ENCODE peak calls at places on chromosomes 4 and X, in nine cellular contexts. X is effector memory CD4-positive, alpha-beta T cell; B is aorta; D is heart right ventricle; J is heart left ventricle; I is lower lobe of right lung; T is ovary; Q is cardiac muscle cell; W is tibial artery. Y is an unnamed sample.

GRCh38 chrX:136725446-136726104 is 55.2 kb downstream of the ARHGEF6 start:
- DNase-seq in J (no peak), D (no peak), I (no peak), T (no peak), Q (no peak), X (no peak), B (no peak), W (peak), Y (no peak)

GRCh38 chr4:178689926-178690325 is 1247.7 kb upstream of the AGA start:
- DNase-seq in I (no peak), W (no peak), D (no peak), B (no peak), J (no peak), X (no peak), T (no peak), Q (no peak), Y (no peak)

GRCh38 chr4:4610672-4611071 is 68.8 kb upstream of the STX18 start:
- DNase-seq in X (no peak), J (no peak), Q (no peak), T (no peak), B (no peak), D (no peak), I (no peak), W (no peak), Y (no peak)

GRCh38 chrX:119150163-119151135 is 22.8 kb upstream of the KIAA1210 start:
- DNase-seq in W (no peak), J (peak), X (no peak), B (no peak), D (peak), I (no peak), T (peak), Q (no peak), Y (no peak)

GRCh38 chrX:101485212-101486064 is at the start of gene ARMCX4:
- DNase-seq in Q (peak), I (peak), T (peak), B (peak), D (peak), W (peak), X (no peak), J (peak), Y (no peak)

GRCh38 chr4:42768125-42768748 is 111.3 kb upstream of the ATP8A1 start:
- DNase-seq in Q (no peak), I (no peak), B (no peak), W (no peak), T (no peak), D (no peak), J (no peak), X (no peak), Y (no peak)

GRCh38 chr4:98950925-98951324 is 22.0 kb upstream of the EIF4E start:
- DNase-seq in W (no peak), X (no peak), I (no peak), B (no peak), D (no peak), Q (no peak), J (no peak), T (no peak), Y (no peak)

GRCh38 chrX:72536542-72536941 is 36.1 kb downstream of the HDAC8 start:
- DNase-seq in X (no peak), J (peak), T (no peak), D (no peak), W (no peak), I (no peak), Q (no peak), B (no peak), Y (no peak)

GRCh38 chr4:20127626-20128025 is 124.1 kb upstream of the SLIT2 start:
- DNase-seq in T (no peak), Q (no peak), B (no peak), X (no peak), J (no peak), I (no peak), W (no peak), D (no peak), Y (no peak)

GRCh38 chr4:32106767-32107166 is 1386.6 kb downstream of the PCDH7 start:
- DNase-seq in T (no peak), X (no peak), J (no peak), B (no peak), I (no peak), Q (no peak), W (no peak), D (no peak), Y (no peak)

GRCh38 chrX:41303013-41303412 is 30.9 kb upstream of the DDX3X start:
- DNase-seq in W (no peak), J (no peak), B (no peak), T (no peak), I (no peak), X (no peak), Q (no peak), D (no peak), Y (no peak)

GRCh38 chr4:156560701-156561100 is 410.9 kb downstream of the PDGFC start:
- DNase-seq in B (no peak), W (no peak), J (no peak), T (no peak), D (no peak), I (no peak), X (no peak), Q (no peak), Y (no peak)

GRCh38 chrX:110755061-110755460 is 40.6 kb downstream of the CHRDL1 start:
- DNase-seq in X (no peak), Q (no peak), J (no peak), B (no peak), I (no peak), W (no peak), D (no peak), T (no peak), Y (no peak)

GRCh38 chr4:129336457-129336856 is 240.5 kb downstream of the C4orf33 start:
- DNase-seq in D (no peak), Q (no peak), W (no peak), I (no peak), B (no peak), X (no peak), J (no peak), T (no peak), Y (no peak)
- H3K27ac ChIP-seq in D (no peak), Q (no peak), W (no peak), I (no peak), B (no peak), X (no peak), J (no peak), T (no peak), Y (no peak)

GRCh38 chr4:62131049-62131448 is 930.9 kb downstream of the ADGRL3 start:
- DNase-seq in J (no peak), B (no peak), T (no peak), X (no peak), Q (no peak), W (no peak), I (no peak), D (no peak), Y (no peak)
- H3K27ac ChIP-seq in J (no peak), B (no peak), T (no peak), X (no peak), Q (no peak), W (no peak), I (no peak), D (no peak), Y (no peak)

GRCh38 chr4:2866160-2866861 is 22.7 kb downstream of the ADD1 start:
- DNase-seq in B (no peak), I (no peak), J (no peak), Q (no peak), T (no peak), D (no peak), X (no peak), W (no peak), Y (no peak)
- H3K27ac ChIP-seq in B (peak), I (peak), J (peak), Q (peak), T (no peak), D (no peak), X (no peak), W (no peak), Y (peak)

GRCh38 chrX:103656623-103657022 is 27.8 kb downstream of the TCEAL1 start:
- DNase-seq in Q (no peak), X (no peak), W (no peak), B (no peak), T (no peak), D (no peak), J (no peak), I (no peak), Y (no peak)
- H3K27ac ChIP-seq in Q (no peak), X (no peak), W (no peak), B (no peak), T (no peak), D (no peak), J (no peak), I (no peak), Y (no peak)

GRCh38 chrX:143634701-143635442 is 1.0 kb downstream of the SLITRK4 start:
- DNase-seq in X (no peak), W (no peak), T (no peak), J (no peak), I (peak), Q (peak), D (peak), B (peak), Y (no peak)

GRCh38 chrX:143632625-143633387 is 3.1 kb downstream of the SLITRK4 start:
- DNase-seq in B (no peak), W (peak), I (no peak), X (no peak), T (no peak), J (no peak), D (no peak), Q (peak), Y (no peak)

GRCh38 chrX:143635915-143636314 is at the start of gene SLITRK4:
- DNase-seq in Q (peak), T (no peak), J (no peak), B (peak), X (no peak), I (no peak), D (no peak), W (no peak), Y (no peak)

GRCh38 chrX:143634373-143634685 is 1.6 kb downstream of the SLITRK4 start:
- DNase-seq in T (no peak), J (no peak), B (peak), I (no peak), Q (no peak), W (no peak), D (no peak), X (no peak), Y (no peak)

GRCh38 chrX:143633530-143634372 is 2.1 kb downstream of the SLITRK4 start:
- DNase-seq in I (peak), T (no peak), D (peak), X (no peak), W (no peak), B (peak), J (peak), Q (peak), Y (no peak)
- H3K27ac ChIP-seq in I (no peak), T (no peak), D (no peak), X (no peak), W (no peak), B (no peak), J (no peak), Q (no peak), Y (no peak)